ENCODE peak calls at places on chromosomes 3 and 15, in nine cellular contexts. Z is activated T-cell treated with anti-CD3 and anti-CD28 coated beads, Interleukin-2, amount 50 U/mL, for 72 hours; D is stimulated activated CD4-positive, alpha-beta T cell treated with anti-CD3 and anti-CD28 coated beads, TNF-alpha, amount 100 ng/mL, for 4 hours; Q is NCI-H524 treated with DMSO at 0.1 percent for 48 hours; X is AG08395; N is AG09319; O is cardiac fibroblast; P is A549; U is lung. M is an unnamed sample.

GRCh38 chr3:66405701-66406091 is 95.1 kb downstream of the LRIG1 start:
- DNase-seq in Z (no peak), D (no peak), Q (no peak), X (peak), N (no peak), O (peak), P (no peak), U (no peak), M (peak)

GRCh38 chr15:74423443-74424257 is 10.1 kb downstream of the SEMA7A start:
- DNase-seq in Z (no peak), D (no peak), Q (no peak), X (no peak), N (no peak), O (no peak), P (no peak), U (no peak), M (no peak)

GRCh38 chr3:140091143-140091542 is 156.2 kb downstream of the CLSTN2 start:
- DNase-seq in Z (no peak), D (no peak), Q (no peak), X (no peak), N (no peak), O (no peak), P (no peak), U (no peak), M (no peak)

GRCh38 chr3:157921767-157922166 is 184.5 kb downstream of the SHOX2 start:
- DNase-seq in Z (no peak), D (no peak), Q (no peak), X (no peak), N (no peak), O (no peak), P (no peak), U (no peak), M (no peak)

GRCh38 chr15:90618330-90619136 is 88.8 kb downstream of the CRTC3 start:
- DNase-seq in Z (no peak), D (no peak), Q (no peak), X (no peak), N (peak), O (no peak), P (no peak), U (no peak), M (no peak)

GRCh38 chr3:111989061-111989678 is 9.6 kb upstream of the TAGLN3 start:
- DNase-seq in Z (no peak), D (no peak), Q (peak), X (peak), N (no peak), O (peak), P (peak), U (no peak), M (no peak)

GRCh38 chr3:172138792-172139507 is 99.6 kb downstream of the FNDC3B start:
- DNase-seq in Z (peak), D (no peak), Q (no peak), X (no peak), N (no peak), O (peak), P (peak), U (peak), M (peak)

GRCh38 chr3:44764248-44764647 is 2.7 kb downstream of the KIF15 start:
- DNase-seq in Z (no peak), D (no peak), Q (no peak), X (no peak), N (no peak), O (no peak), P (no peak), U (no peak), M (no peak)

GRCh38 chr3:22861426-22861825 is 341.7 kb upstream of the UBE2E2 start:
- DNase-seq in Z (no peak), D (no peak), Q (no peak), X (no peak), N (no peak), O (no peak), P (no peak), U (no peak), M (no peak)

GRCh38 chr15:73800662-73801345 is 47.7 kb upstream of the INSYN1 start:
- DNase-seq in Z (no peak), D (no peak), Q (peak), X (peak), N (peak), O (peak), P (peak), U (no peak), M (peak)

GRCh38 chr3:20974389-20974788 is 776.6 kb downstream of the ZNF385D start:
- DNase-seq in Z (no peak), D (no peak), Q (no peak), X (no peak), N (no peak), O (no peak), P (no peak), U (no peak), M (no peak)

GRCh38 chr3:69746119-69746518 is 6.9 kb downstream of the MITF start:
- DNase-seq in Z (no peak), D (no peak), Q (no peak), X (no peak), N (peak), O (no peak), P (no peak), U (no peak), M (no peak)

GRCh38 chr3:16130066-16130465 is 44.4 kb upstream of the GALNT15 start:
- DNase-seq in Z (no peak), D (no peak), Q (no peak), X (peak), N (no peak), O (peak), P (no peak), U (no peak), M (no peak)

GRCh38 chr15:87365221-87365620 is 891.3 kb downstream of the NTRK3 start:
- DNase-seq in Z (no peak), D (no peak), Q (no peak), X (peak), N (peak), O (peak), P (no peak), U (no peak), M (no peak)

GRCh38 chr3:187960820-187961219 is 193.1 kb upstream of the LPP start:
- DNase-seq in Z (no peak), D (no peak), Q (no peak), X (no peak), N (no peak), O (peak), P (no peak), U (no peak), M (no peak)

GRCh38 chr15:48936666-48937065 is 27.1 kb downstream of the SHC4 start:
- DNase-seq in Z (no peak), D (no peak), Q (no peak), X (peak), N (peak), O (peak), P (no peak), U (no peak), M (no peak)

GRCh38 chr3:178198329-178198728 is 337.9 kb upstream of the KCNMB2 start:
- DNase-seq in Z (no peak), D (no peak), Q (no peak), X (peak), N (no peak), O (peak), P (no peak), U (no peak), M (no peak)

GRCh38 chr3:12750223-12750622 is 8.8 kb downstream of the TMEM40 start:
- DNase-seq in Z (no peak), D (no peak), Q (no peak), X (peak), N (peak), O (peak), P (peak), U (no peak), M (peak)

GRCh38 chr3:174016186-174016585 is 618.6 kb downstream of the NLGN1 start:
- DNase-seq in Z (no peak), D (no peak), Q (no peak), X (peak), N (no peak), O (peak), P (no peak), U (no peak), M (no peak)

GRCh38 chr3:152232001-152232400 is 36.7 kb upstream of the MBNL1 start:
- DNase-seq in Z (no peak), D (no peak), Q (no peak), X (no peak), N (no peak), O (no peak), P (no peak), U (no peak), M (no peak)

GRCh38 chr3:47186285-47186684 is 22.4 kb upstream of the SETD2 start:
- DNase-seq in Z (no peak), D (no peak), Q (no peak), X (no peak), N (no peak), O (no peak), P (no peak), U (no peak), M (no peak)

GRCh38 chr3:164267031-164267430 is 811.3 kb downstream of the SI start:
- DNase-seq in Z (no peak), D (no peak), Q (no peak), X (no peak), N (no peak), O (no peak), P (no peak), U (no peak), M (no peak)

GRCh38 chr3:169861871-169862270 is 7.9 kb downstream of the LRRC31 start:
- DNase-seq in Z (no peak), D (no peak), Q (no peak), X (no peak), N (no peak), O (no peak), P (no peak), U (no peak), M (no peak)

M was measured in frontal cortex.